ENCODE peak calls at places on chromosomes 2 and 18, in seven cellular contexts. One of them, this sample, is unnamed.

GRCh38 chr2:122815120-122815519 is 1059.7 kb downstream of the TSN start:
- DNase-seq in ovary: no peak
- DNase-seq in lower leg skin: no peak
- DNase-seq in NB4: no peak
- DNase-seq in IMR-90: no peak
- DNase-seq in adrenal gland: no peak
- DNase-seq in transverse colon: no peak
- DNase-seq in this sample: no peak

GRCh38 chr2:63052411-63053234 is 2.0 kb downstream of the OTX1 start:
- DNase-seq in ovary: peak
- DNase-seq in lower leg skin: no peak
- DNase-seq in NB4: no peak
- DNase-seq in IMR-90: no peak
- DNase-seq in adrenal gland: no peak
- DNase-seq in transverse colon: no peak
- DNase-seq in this sample: no peak

GRCh38 chr18:48875942-48876511 is 74.7 kb downstream of the SMAD7 start:
- DNase-seq in ovary: no peak
- DNase-seq in lower leg skin: no peak
- DNase-seq in NB4: no peak
- DNase-seq in IMR-90: no peak
- DNase-seq in adrenal gland: no peak
- DNase-seq in transverse colon: no peak
- DNase-seq in this sample: no peak

GRCh38 chr2:160869411-160869810 is 290.8 kb upstream of the TANK start:
- DNase-seq in ovary: no peak
- DNase-seq in lower leg skin: peak
- DNase-seq in NB4: peak
- DNase-seq in IMR-90: peak
- DNase-seq in adrenal gland: no peak
- DNase-seq in transverse colon: no peak
- DNase-seq in this sample: no peak

GRCh38 chr18:35473562-35473961 is 24.2 kb downstream of the INO80C start:
- DNase-seq in ovary: no peak
- DNase-seq in lower leg skin: no peak
- DNase-seq in NB4: no peak
- DNase-seq in IMR-90: no peak
- DNase-seq in adrenal gland: no peak
- DNase-seq in transverse colon: no peak
- DNase-seq in this sample: no peak

GRCh38 chr2:215507126-215507525 is 71.3 kb upstream of the FN1 start:
- DNase-seq in ovary: no peak
- DNase-seq in lower leg skin: no peak
- DNase-seq in NB4: peak
- DNase-seq in IMR-90: no peak
- DNase-seq in adrenal gland: no peak
- DNase-seq in transverse colon: no peak
- DNase-seq in this sample: no peak

GRCh38 chr2:45845566-45845965 is 194.1 kb downstream of the PRKCE start:
- DNase-seq in ovary: no peak
- DNase-seq in lower leg skin: no peak
- DNase-seq in NB4: no peak
- DNase-seq in IMR-90: no peak
- DNase-seq in adrenal gland: no peak
- DNase-seq in transverse colon: no peak
- DNase-seq in this sample: no peak

GRCh38 chr2:206693399-206694137 is 24.6 kb downstream of the DYTN start:
- DNase-seq in ovary: no peak
- DNase-seq in lower leg skin: peak
- DNase-seq in NB4: peak
- DNase-seq in IMR-90: peak
- DNase-seq in adrenal gland: peak
- DNase-seq in transverse colon: no peak
- DNase-seq in this sample: no peak

GRCh38 chr2:135149251-135149650 is 97.2 kb downstream of the RAB3GAP1 start:
- DNase-seq in ovary: no peak
- DNase-seq in lower leg skin: no peak
- DNase-seq in NB4: no peak
- DNase-seq in IMR-90: peak
- DNase-seq in adrenal gland: peak
- DNase-seq in transverse colon: no peak
- DNase-seq in this sample: no peak

GRCh38 chr2:215410932-215411285 is 25.0 kb downstream of the FN1 start:
- DNase-seq in ovary: no peak
- DNase-seq in lower leg skin: no peak
- DNase-seq in NB4: peak
- DNase-seq in IMR-90: peak
- DNase-seq in adrenal gland: no peak
- DNase-seq in transverse colon: no peak
- DNase-seq in this sample: no peak

GRCh38 chr2:100397976-100398375 is 19.5 kb downstream of the CHST10 start:
- DNase-seq in ovary: no peak
- DNase-seq in lower leg skin: no peak
- DNase-seq in NB4: no peak
- DNase-seq in IMR-90: no peak
- DNase-seq in adrenal gland: no peak
- DNase-seq in transverse colon: no peak
- DNase-seq in this sample: no peak

GRCh38 chr2:227376911-227377396 is 2.2 kb downstream of the TM4SF20 start:
- DNase-seq in ovary: no peak
- DNase-seq in lower leg skin: no peak
- DNase-seq in NB4: no peak
- DNase-seq in IMR-90: peak
- DNase-seq in adrenal gland: no peak
- DNase-seq in transverse colon: no peak
- DNase-seq in this sample: peak

GRCh38 chr2:233387667-233388528 is 33.6 kb downstream of the DGKD start:
- DNase-seq in ovary: peak
- DNase-seq in lower leg skin: peak
- DNase-seq in NB4: no peak
- DNase-seq in IMR-90: peak
- DNase-seq in adrenal gland: peak
- DNase-seq in transverse colon: peak
- DNase-seq in this sample: peak
- TF ChIP-seq POLR2A in ovary: peak
- TF ChIP-seq POLR2A in lower leg skin: no peak
- TF ChIP-seq POLR2A in NB4: no peak
- TF ChIP-seq POLR2A in IMR-90: peak
- TF ChIP-seq POLR2A in adrenal gland: no peak
- TF ChIP-seq POLR2A in transverse colon: no peak
- TF ChIP-seq POLR2A in this sample: no peak

GRCh38 chr2:190977505-190977904 is 36.5 kb downstream of the STAT1 start:
- DNase-seq in ovary: no peak
- DNase-seq in lower leg skin: no peak
- DNase-seq in NB4: no peak
- DNase-seq in IMR-90: no peak
- DNase-seq in adrenal gland: no peak
- DNase-seq in transverse colon: no peak
- DNase-seq in this sample: no peak
- TF ChIP-seq POLR2A in ovary: no peak
- TF ChIP-seq POLR2A in lower leg skin: no peak
- TF ChIP-seq POLR2A in NB4: no peak
- TF ChIP-seq POLR2A in IMR-90: no peak
- TF ChIP-seq POLR2A in adrenal gland: no peak
- TF ChIP-seq POLR2A in transverse colon: no peak
- TF ChIP-seq POLR2A in this sample: no peak

GRCh38 chr2:144358979-144359541 is 160.9 kb downstream of the ZEB2 start:
- DNase-seq in ovary: no peak
- DNase-seq in lower leg skin: no peak
- DNase-seq in NB4: no peak
- DNase-seq in IMR-90: peak
- DNase-seq in adrenal gland: no peak
- DNase-seq in transverse colon: no peak
- DNase-seq in this sample: no peak
- TF ChIP-seq POLR2A in ovary: no peak
- TF ChIP-seq POLR2A in lower leg skin: no peak
- TF ChIP-seq POLR2A in NB4: no peak
- TF ChIP-seq POLR2A in IMR-90: no peak
- TF ChIP-seq POLR2A in adrenal gland: no peak
- TF ChIP-seq POLR2A in transverse colon: no peak
- TF ChIP-seq POLR2A in this sample: no peak

GRCh38 chr18:7467708-7468466 is 99.2 kb upstream of the PTPRM start:
- DNase-seq in ovary: no peak
- DNase-seq in lower leg skin: no peak
- DNase-seq in NB4: no peak
- DNase-seq in IMR-90: peak
- DNase-seq in adrenal gland: no peak
- DNase-seq in transverse colon: no peak
- DNase-seq in this sample: no peak

GRCh38 chr18:7470503-7470902 is 96.6 kb upstream of the PTPRM start:
- DNase-seq in ovary: no peak
- DNase-seq in lower leg skin: no peak
- DNase-seq in NB4: no peak
- DNase-seq in IMR-90: no peak
- DNase-seq in adrenal gland: no peak
- DNase-seq in transverse colon: no peak
- DNase-seq in this sample: no peak

GRCh38 chr18:7464245-7464966 is 102.7 kb upstream of the PTPRM start:
- DNase-seq in ovary: no peak
- DNase-seq in lower leg skin: no peak
- DNase-seq in NB4: no peak
- DNase-seq in IMR-90: no peak
- DNase-seq in adrenal gland: no peak
- DNase-seq in transverse colon: no peak
- DNase-seq in this sample: no peak

GRCh38 chr18:7466190-7466589 is 100.9 kb upstream of the PTPRM start:
- DNase-seq in ovary: no peak
- DNase-seq in lower leg skin: no peak
- DNase-seq in NB4: no peak
- DNase-seq in IMR-90: no peak
- DNase-seq in adrenal gland: no peak
- DNase-seq in transverse colon: no peak
- DNase-seq in this sample: no peak
- TF ChIP-seq POLR2A in ovary: no peak
- TF ChIP-seq POLR2A in lower leg skin: no peak
- TF ChIP-seq POLR2A in NB4: no peak
- TF ChIP-seq POLR2A in IMR-90: no peak
- TF ChIP-seq POLR2A in adrenal gland: no peak
- TF ChIP-seq POLR2A in transverse colon: no peak
- TF ChIP-seq POLR2A in this sample: no peak